ENCODE peak calls at places on chromosomes 1 and 21, in six cellular contexts. One of them, this sample, is unnamed.
A peak's percentile ranks its signal among the peaks of the same experiment; 100 is the strongest.

GRCh38 chr1:48853006-48853405 is 76.3 kb upstream of the BEND5 start:
- DNase-seq in GM12891: no peak
- DNase-seq in gastrocnemius medialis: no peak
- DNase-seq in NB4: no peak
- DNase-seq in endothelial cell of umbilical vein: no peak
- DNase-seq in Peyer's patch: no peak
- DNase-seq in this sample: no peak

GRCh38 chr1:238023137-238023536 is 132.4 kb upstream of the ZP4 start:
- DNase-seq in GM12891: no peak
- DNase-seq in Peyer's patch: no peak
- DNase-seq in gastrocnemius medialis: no peak
- DNase-seq in endothelial cell of umbilical vein: no peak
- DNase-seq in NB4: no peak
- DNase-seq in this sample: no peak

GRCh38 chr1:35929730-35930592 is 944 bp upstream of the AGO3 start:
- DNase-seq in NB4: peak; percentile 83
- DNase-seq in Peyer's patch: peak; percentile 34
- DNase-seq in gastrocnemius medialis: peak; percentile 14
- DNase-seq in GM12891: no peak
- DNase-seq in endothelial cell of umbilical vein: no peak
- DNase-seq in this sample: no peak

GRCh38 chr1:231862611-231863010 is 236.0 kb downstream of the DISC1 start:
- DNase-seq in endothelial cell of umbilical vein: peak; percentile 19
- DNase-seq in GM12891: no peak
- DNase-seq in Peyer's patch: no peak
- DNase-seq in NB4: no peak
- DNase-seq in gastrocnemius medialis: no peak
- DNase-seq in this sample: no peak

GRCh38 chr1:10932088-10932487 is 80.4 kb upstream of the TARDBP start:
- DNase-seq in gastrocnemius medialis: no peak
- DNase-seq in NB4: peak; percentile 56
- DNase-seq in endothelial cell of umbilical vein: no peak
- DNase-seq in Peyer's patch: no peak
- DNase-seq in GM12891: no peak
- DNase-seq in this sample: no peak

GRCh38 chr1:43363935-43364525 is 3.8 kb downstream of the ELOVL1 start:
- DNase-seq in gastrocnemius medialis: no peak
- DNase-seq in Peyer's patch: no peak
- DNase-seq in endothelial cell of umbilical vein: no peak
- DNase-seq in GM12891: no peak
- DNase-seq in NB4: no peak
- DNase-seq in this sample: no peak

GRCh38 chr1:53959664-53960250 is 13.6 kb downstream of the LRRC42 start:
- DNase-seq in endothelial cell of umbilical vein: peak; percentile 28
- DNase-seq in gastrocnemius medialis: no peak
- DNase-seq in Peyer's patch: no peak
- DNase-seq in GM12891: no peak
- DNase-seq in NB4: peak; percentile 40
- DNase-seq in this sample: no peak

GRCh38 chr1:235093685-235094592 is 34.7 kb downstream of the TOMM20 start:
- DNase-seq in NB4: peak; percentile 82
- DNase-seq in gastrocnemius medialis: no peak
- DNase-seq in endothelial cell of umbilical vein: peak; percentile 78
- DNase-seq in GM12891: peak; percentile 65
- DNase-seq in Peyer's patch: peak; percentile 77
- DNase-seq in this sample: no peak

GRCh38 chr21:33878824-33879223 is 36.8 kb downstream of the ATP5PO start:
- DNase-seq in GM12891: no peak
- DNase-seq in NB4: no peak
- DNase-seq in Peyer's patch: no peak
- DNase-seq in gastrocnemius medialis: no peak
- DNase-seq in endothelial cell of umbilical vein: no peak
- DNase-seq in this sample: no peak

GRCh38 chr1:169885207-169885606 is 8.5 kb downstream of the SCYL3 start:
- DNase-seq in gastrocnemius medialis: no peak
- DNase-seq in Peyer's patch: no peak
- DNase-seq in endothelial cell of umbilical vein: no peak
- DNase-seq in NB4: no peak
- DNase-seq in GM12891: no peak
- DNase-seq in this sample: no peak

GRCh38 chr1:223403184-223403815 is 10.1 kb downstream of the CCDC185 start:
- DNase-seq in Peyer's patch: no peak
- DNase-seq in NB4: no peak
- DNase-seq in endothelial cell of umbilical vein: no peak
- DNase-seq in GM12891: no peak
- DNase-seq in gastrocnemius medialis: no peak
- DNase-seq in this sample: no peak

GRCh38 chr1:174258148-174258550 is 98.8 kb downstream of the RABGAP1L start:
- DNase-seq in NB4: peak; percentile 57
- DNase-seq in Peyer's patch: no peak
- DNase-seq in endothelial cell of umbilical vein: peak; percentile 53
- DNase-seq in GM12891: no peak
- DNase-seq in gastrocnemius medialis: no peak
- DNase-seq in this sample: no peak

GRCh38 chr1:160520999-160521398 is 2.1 kb downstream of the SLAMF6 start:
- DNase-seq in GM12891: no peak
- DNase-seq in gastrocnemius medialis: no peak
- DNase-seq in endothelial cell of umbilical vein: no peak
- DNase-seq in Peyer's patch: peak; percentile 40
- DNase-seq in NB4: no peak
- DNase-seq in this sample: no peak
- TF ChIP-seq POLR2A in GM12891: no peak
- TF ChIP-seq POLR2A in gastrocnemius medialis: no peak
- TF ChIP-seq POLR2A in endothelial cell of umbilical vein: no peak
- TF ChIP-seq POLR2A in Peyer's patch: no peak
- TF ChIP-seq POLR2A in NB4: no peak
- TF ChIP-seq POLR2A in this sample: no peak

GRCh38 chr21:45493401-45494001 is 48.7 kb downstream of the SLC19A1 start:
- DNase-seq in Peyer's patch: no peak
- DNase-seq in NB4: no peak
- DNase-seq in GM12891: no peak
- DNase-seq in endothelial cell of umbilical vein: no peak
- DNase-seq in gastrocnemius medialis: no peak
- DNase-seq in this sample: no peak
- TF ChIP-seq POLR2A in Peyer's patch: no peak
- TF ChIP-seq POLR2A in NB4: no peak
- TF ChIP-seq POLR2A in GM12891: no peak
- TF ChIP-seq POLR2A in endothelial cell of umbilical vein: no peak
- TF ChIP-seq POLR2A in gastrocnemius medialis: no peak
- TF ChIP-seq POLR2A in this sample: no peak

GRCh38 chr1:151047925-151048644 is 534 bp downstream of the C1orf56 start:
- DNase-seq in endothelial cell of umbilical vein: peak; percentile 84
- DNase-seq in NB4: peak; percentile 77
- DNase-seq in gastrocnemius medialis: peak; percentile 58
- DNase-seq in Peyer's patch: peak; percentile 77
- DNase-seq in GM12891: peak; percentile 67
- DNase-seq in this sample: no peak
- TF ChIP-seq POLR2A in endothelial cell of umbilical vein: peak; percentile 65
- TF ChIP-seq POLR2A in NB4: peak; percentile 51
- TF ChIP-seq POLR2A in gastrocnemius medialis: no peak
- TF ChIP-seq POLR2A in Peyer's patch: no peak
- TF ChIP-seq POLR2A in GM12891: peak; percentile 23
- TF ChIP-seq POLR2A in this sample: no peak

GRCh38 chr1:156500578-156500846 is at the start of gene MEF2D:
- DNase-seq in gastrocnemius medialis: no peak
- DNase-seq in endothelial cell of umbilical vein: no peak
- DNase-seq in GM12891: no peak
- DNase-seq in NB4: no peak
- DNase-seq in Peyer's patch: no peak
- DNase-seq in this sample: no peak
- TF ChIP-seq POLR2A in gastrocnemius medialis: no peak
- TF ChIP-seq POLR2A in endothelial cell of umbilical vein: no peak
- TF ChIP-seq POLR2A in GM12891: peak; percentile 46
- TF ChIP-seq POLR2A in NB4: peak; percentile 38
- TF ChIP-seq POLR2A in Peyer's patch: peak; percentile 48
- TF ChIP-seq POLR2A in this sample: peak; percentile 7

GRCh38 chr1:38476111-38476783 is 383.3 kb downstream of the RRAGC start:
- DNase-seq in gastrocnemius medialis: no peak
- DNase-seq in GM12891: no peak
- DNase-seq in Peyer's patch: no peak
- DNase-seq in endothelial cell of umbilical vein: no peak
- DNase-seq in NB4: no peak
- DNase-seq in this sample: no peak
- TF ChIP-seq POLR2A in gastrocnemius medialis: no peak
- TF ChIP-seq POLR2A in GM12891: no peak
- TF ChIP-seq POLR2A in Peyer's patch: no peak
- TF ChIP-seq POLR2A in endothelial cell of umbilical vein: no peak
- TF ChIP-seq POLR2A in NB4: no peak
- TF ChIP-seq POLR2A in this sample: no peak

GRCh38 chr1:17570228-17570627 is 30.7 kb downstream of the ARHGEF10L start:
- DNase-seq in NB4: no peak
- DNase-seq in GM12891: no peak
- DNase-seq in endothelial cell of umbilical vein: no peak
- DNase-seq in Peyer's patch: no peak
- DNase-seq in gastrocnemius medialis: no peak
- DNase-seq in this sample: no peak

GRCh38 chr1:17567582-17567981 is 28.1 kb downstream of the ARHGEF10L start:
- DNase-seq in endothelial cell of umbilical vein: no peak
- DNase-seq in NB4: no peak
- DNase-seq in Peyer's patch: no peak
- DNase-seq in gastrocnemius medialis: no peak
- DNase-seq in GM12891: no peak
- DNase-seq in this sample: no peak

GRCh38 chr1:17566892-17567291 is 27.4 kb downstream of the ARHGEF10L start:
- DNase-seq in Peyer's patch: no peak
- DNase-seq in GM12891: no peak
- DNase-seq in NB4: no peak
- DNase-seq in gastrocnemius medialis: no peak
- DNase-seq in endothelial cell of umbilical vein: no peak
- DNase-seq in this sample: no peak

GRCh38 chr1:17568014-17568413 is 28.5 kb downstream of the ARHGEF10L start:
- DNase-seq in endothelial cell of umbilical vein: no peak
- DNase-seq in gastrocnemius medialis: no peak
- DNase-seq in GM12891: no peak
- DNase-seq in Peyer's patch: no peak
- DNase-seq in NB4: no peak
- DNase-seq in this sample: no peak

DNA sequence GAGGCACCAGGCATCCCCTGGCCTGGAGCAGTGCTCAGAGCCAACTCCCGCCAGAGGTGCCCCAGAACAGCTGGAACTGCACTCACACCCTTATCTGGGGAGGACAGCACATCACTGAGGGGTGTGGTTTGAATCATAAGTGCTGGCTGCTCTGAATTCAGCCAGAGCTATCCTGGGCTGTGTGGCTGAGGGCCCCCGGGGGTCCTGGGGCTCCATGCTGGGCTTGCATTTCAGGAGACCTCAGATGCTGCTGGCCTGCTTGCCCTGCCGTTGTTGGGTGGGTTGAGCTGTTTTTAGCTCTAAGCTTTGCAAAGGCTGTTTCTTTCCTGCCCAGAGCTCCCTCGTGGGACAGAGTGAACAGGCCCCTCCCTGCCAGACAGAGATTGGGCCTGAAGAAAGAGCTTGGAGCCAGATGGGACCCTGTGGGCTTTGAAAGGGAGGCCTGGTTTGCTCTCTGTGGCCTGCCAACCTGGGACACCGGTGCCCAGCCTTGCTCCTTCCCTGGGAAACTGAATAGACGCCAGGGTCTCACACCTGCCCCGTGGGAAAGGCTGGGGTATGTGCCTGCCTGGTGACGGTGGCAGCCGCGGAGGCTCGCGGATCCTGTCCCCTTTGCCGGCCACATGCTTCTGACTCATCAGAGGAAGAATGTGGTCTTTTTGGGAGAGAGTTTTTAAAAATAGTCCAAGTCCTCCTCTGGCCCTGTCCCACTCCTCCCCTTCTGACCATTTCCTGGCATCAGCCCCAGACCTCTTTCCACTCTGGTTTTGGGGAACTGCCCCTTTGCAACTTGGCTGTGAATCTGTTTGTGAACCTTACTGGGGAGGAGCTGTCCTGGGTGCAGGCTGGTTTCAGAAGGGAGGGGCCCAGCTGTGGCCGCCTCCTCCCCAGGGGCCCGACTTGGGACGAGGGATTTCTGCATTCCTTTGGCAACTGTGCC is 30.0 kb downstream of the ARHGEF10L start:
- DNase-seq in GM12891: no peak
- DNase-seq in NB4: peak; percentile 78
- DNase-seq in gastrocnemius medialis: peak; percentile 77
- DNase-seq in Peyer's patch: peak; percentile 31
- DNase-seq in endothelial cell of umbilical vein: no peak
- DNase-seq in this sample: no peak
- TF ChIP-seq POLR2A in GM12891: no peak
- TF ChIP-seq POLR2A in NB4: no peak
- TF ChIP-seq POLR2A in gastrocnemius medialis: no peak
- TF ChIP-seq POLR2A in Peyer's patch: no peak
- TF ChIP-seq POLR2A in endothelial cell of umbilical vein: no peak
- TF ChIP-seq POLR2A in this sample: peak; percentile 15

DNA sequence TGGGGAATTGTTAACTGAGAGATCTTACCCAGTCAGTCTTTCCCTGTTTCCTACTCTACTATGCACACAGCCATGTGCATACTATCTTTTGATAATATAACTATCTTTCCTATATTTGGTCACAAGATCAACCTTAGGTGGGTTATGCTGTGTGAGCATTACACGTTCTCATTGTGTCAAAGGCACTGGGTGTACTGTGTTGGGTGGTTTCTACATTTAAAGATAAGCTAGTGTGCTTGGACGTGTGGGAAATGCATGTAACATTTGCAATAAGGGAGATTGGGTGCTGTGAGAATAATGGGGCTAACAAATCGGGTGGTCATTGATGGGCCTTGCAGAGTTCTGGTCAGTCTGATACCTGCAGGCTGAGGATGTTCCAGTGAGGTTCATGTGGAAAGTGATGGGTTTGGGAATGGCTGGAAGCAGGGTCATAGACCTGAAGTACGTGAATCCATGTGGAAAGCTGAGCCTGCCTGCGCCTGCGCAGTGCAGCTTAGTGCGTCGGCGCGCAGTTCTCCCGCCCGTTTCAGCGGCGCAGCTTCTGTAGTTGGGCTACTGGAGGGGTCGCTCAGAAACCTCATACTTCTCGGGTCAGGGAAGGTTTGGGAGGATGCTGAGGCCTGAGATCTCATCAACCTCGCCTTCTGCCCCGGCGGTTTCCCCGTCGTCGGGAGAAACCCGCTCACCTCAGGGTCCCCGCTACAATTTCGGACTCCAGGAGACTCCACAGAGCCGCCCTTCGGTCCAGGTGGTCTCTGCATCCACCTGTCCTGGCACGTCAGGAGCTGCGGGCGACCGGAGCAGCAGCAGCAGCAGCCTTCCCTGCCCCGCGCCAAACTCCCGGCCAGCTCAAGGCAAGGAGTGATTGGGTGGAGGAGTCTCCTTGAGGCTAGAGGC is at the start of gene MSH4:
- DNase-seq in NB4: peak; percentile 34
- DNase-seq in gastrocnemius medialis: no peak
- DNase-seq in Peyer's patch: no peak
- DNase-seq in endothelial cell of umbilical vein: no peak
- DNase-seq in GM12891: no peak
- DNase-seq in this sample: no peak
- TF ChIP-seq POLR2A in NB4: no peak
- TF ChIP-seq POLR2A in gastrocnemius medialis: no peak
- TF ChIP-seq POLR2A in Peyer's patch: no peak
- TF ChIP-seq POLR2A in endothelial cell of umbilical vein: no peak
- TF ChIP-seq POLR2A in GM12891: peak; percentile 85
- TF ChIP-seq POLR2A in this sample: no peak

DNA sequence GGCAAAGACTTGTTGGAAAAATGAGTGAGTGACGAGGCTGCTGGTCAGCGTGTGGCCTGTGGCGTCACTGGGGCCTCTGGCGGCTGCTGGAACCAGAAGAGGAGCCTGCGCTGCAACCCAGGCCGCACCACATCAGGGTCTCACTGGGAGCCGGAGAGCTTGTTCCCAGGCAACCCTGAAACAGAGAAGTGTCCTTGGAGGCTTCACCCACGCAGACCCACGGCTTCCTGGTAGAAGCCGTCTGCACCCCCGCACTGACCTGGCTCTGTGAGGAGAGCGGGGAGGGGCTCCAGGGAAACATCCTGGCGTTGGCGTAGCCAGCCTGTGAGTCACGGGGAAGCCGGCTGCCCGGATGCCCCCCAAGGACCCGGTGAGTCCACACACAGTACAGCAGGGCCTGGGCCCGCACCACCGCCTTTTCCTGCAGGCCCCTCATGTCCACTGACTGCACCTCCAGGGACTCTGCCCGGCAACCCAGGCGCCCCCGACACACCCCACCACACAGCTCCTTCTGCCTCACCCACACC is 57.4 kb downstream of the COL6A1 start:
- DNase-seq in Peyer's patch: no peak
- DNase-seq in GM12891: no peak
- DNase-seq in NB4: no peak
- DNase-seq in endothelial cell of umbilical vein: peak; percentile 77
- DNase-seq in gastrocnemius medialis: peak; percentile 31
- DNase-seq in this sample: peak; percentile 87
- TF ChIP-seq POLR2A in Peyer's patch: no peak
- TF ChIP-seq POLR2A in GM12891: no peak
- TF ChIP-seq POLR2A in NB4: no peak
- TF ChIP-seq POLR2A in endothelial cell of umbilical vein: no peak
- TF ChIP-seq POLR2A in gastrocnemius medialis: no peak
- TF ChIP-seq POLR2A in this sample: no peak

This sample was measured in vagina.